ENCODE peak calls at places on chromosome 20, in five cellular contexts. One of them, this sample, is unnamed.

GRCh38 chr20:8205996-8206395 is 73.9 kb downstream of the PLCB1 start:
- DNase-seq in right cardiac atrium: no peak
- DNase-seq in activated T-cell treated with anti-CD3 and anti-CD28 coated beads, Interleukin-2, amount 50 U/mL, for 72 hours: no peak
- DNase-seq in tibial nerve: no peak
- DNase-seq in RWPE1: no peak
- DNase-seq in this sample: no peak

GRCh38 chr20:35768731-35769664 is 2.8 kb upstream of the PHF20 start:
- DNase-seq in right cardiac atrium: peak; percentile 98
- DNase-seq in activated T-cell treated with anti-CD3 and anti-CD28 coated beads, Interleukin-2, amount 50 U/mL, for 72 hours: peak; percentile 69
- DNase-seq in tibial nerve: peak; percentile 100
- DNase-seq in RWPE1: peak; percentile 99
- DNase-seq in this sample: peak; percentile 93

GRCh38 chr20:45368221-45368980 is 5.4 kb downstream of the SYS1 start:
- DNase-seq in right cardiac atrium: no peak
- DNase-seq in activated T-cell treated with anti-CD3 and anti-CD28 coated beads, Interleukin-2, amount 50 U/mL, for 72 hours: no peak
- DNase-seq in tibial nerve: no peak
- DNase-seq in RWPE1: no peak
- DNase-seq in this sample: no peak

GRCh38 chr20:56433221-56433879 is 21.3 kb downstream of the CASS4 start:
- DNase-seq in right cardiac atrium: no peak
- DNase-seq in activated T-cell treated with anti-CD3 and anti-CD28 coated beads, Interleukin-2, amount 50 U/mL, for 72 hours: no peak
- DNase-seq in tibial nerve: no peak
- DNase-seq in RWPE1: no peak
- DNase-seq in this sample: no peak

GRCh38 chr20:5657190-5657872 is 92.9 kb upstream of the SHLD1 start:
- DNase-seq in right cardiac atrium: peak; percentile 41
- DNase-seq in activated T-cell treated with anti-CD3 and anti-CD28 coated beads, Interleukin-2, amount 50 U/mL, for 72 hours: no peak
- DNase-seq in tibial nerve: peak; percentile 54
- DNase-seq in RWPE1: peak; percentile 89
- DNase-seq in this sample: peak; percentile 67

GRCh38 chr20:57912227-57912582 is 202.4 kb upstream of the PMEPA1 start:
- DNase-seq in right cardiac atrium: peak; percentile 31
- DNase-seq in activated T-cell treated with anti-CD3 and anti-CD28 coated beads, Interleukin-2, amount 50 U/mL, for 72 hours: no peak
- DNase-seq in tibial nerve: no peak
- DNase-seq in RWPE1: no peak
- DNase-seq in this sample: no peak

GRCh38 chr20:5621305-5621704 is 128.9 kb upstream of the SHLD1 start:
- DNase-seq in right cardiac atrium: peak; percentile 22
- DNase-seq in activated T-cell treated with anti-CD3 and anti-CD28 coated beads, Interleukin-2, amount 50 U/mL, for 72 hours: no peak
- DNase-seq in tibial nerve: no peak
- DNase-seq in RWPE1: no peak
- DNase-seq in this sample: no peak

GRCh38 chr20:62294516-62294915 is 8.3 kb upstream of the ADRM1 start:
- DNase-seq in right cardiac atrium: no peak
- DNase-seq in activated T-cell treated with anti-CD3 and anti-CD28 coated beads, Interleukin-2, amount 50 U/mL, for 72 hours: no peak
- DNase-seq in tibial nerve: no peak
- DNase-seq in RWPE1: no peak
- DNase-seq in this sample: no peak

GRCh38 chr20:56909918-56910714 is 281.0 kb downstream of the TFAP2C start:
- DNase-seq in right cardiac atrium: no peak
- DNase-seq in activated T-cell treated with anti-CD3 and anti-CD28 coated beads, Interleukin-2, amount 50 U/mL, for 72 hours: no peak
- DNase-seq in tibial nerve: no peak
- DNase-seq in RWPE1: no peak
- DNase-seq in this sample: no peak

GRCh38 chr20:50893620-50894019 is 37.6 kb downstream of the ADNP start:
- DNase-seq in right cardiac atrium: no peak
- DNase-seq in activated T-cell treated with anti-CD3 and anti-CD28 coated beads, Interleukin-2, amount 50 U/mL, for 72 hours: no peak
- DNase-seq in tibial nerve: no peak
- DNase-seq in RWPE1: no peak
- DNase-seq in this sample: no peak

GRCh38 chr20:24589381-24589780 is 120.0 kb downstream of the SYNDIG1 start:
- DNase-seq in right cardiac atrium: no peak
- DNase-seq in activated T-cell treated with anti-CD3 and anti-CD28 coated beads, Interleukin-2, amount 50 U/mL, for 72 hours: no peak
- DNase-seq in tibial nerve: no peak
- DNase-seq in RWPE1: no peak
- DNase-seq in this sample: no peak

GRCh38 chr20:63006611-63007471 is at the start of gene BHLHE23:
- DNase-seq in right cardiac atrium: no peak
- DNase-seq in activated T-cell treated with anti-CD3 and anti-CD28 coated beads, Interleukin-2, amount 50 U/mL, for 72 hours: no peak
- DNase-seq in tibial nerve: no peak
- DNase-seq in RWPE1: no peak
- DNase-seq in this sample: no peak

GRCh38 chr20:41476446-41476845 is 109.8 kb upstream of the EMILIN3 start:
- DNase-seq in right cardiac atrium: no peak
- DNase-seq in activated T-cell treated with anti-CD3 and anti-CD28 coated beads, Interleukin-2, amount 50 U/mL, for 72 hours: no peak
- DNase-seq in tibial nerve: no peak
- DNase-seq in RWPE1: no peak
- DNase-seq in this sample: no peak

GRCh38 chr20:573414-574296 is 30.1 kb upstream of the CSNK2A1 start:
- DNase-seq in right cardiac atrium: no peak
- DNase-seq in activated T-cell treated with anti-CD3 and anti-CD28 coated beads, Interleukin-2, amount 50 U/mL, for 72 hours: no peak
- DNase-seq in tibial nerve: no peak
- DNase-seq in RWPE1: no peak
- DNase-seq in this sample: no peak